ENCODE peak calls at places on chromosomes 16 and 17, in four cellular contexts. S is A549, M is K562, B is HepG2. G is an unnamed sample.

GRCh38 chr17:48505788-48506187 is 25.0 kb downstream of the HOXB1 start:
- DNase-seq in S (peak), M (peak), B (peak), G (no peak)

GRCh38 chr17:42200702-42201101 is 6.4 kb upstream of the GHDC start:
- DNase-seq in S (no peak), M (no peak), B (no peak), G (no peak)

GRCh38 chr16:980595-980854 is 1.0 kb upstream of the SOX8 start:
- DNase-seq in S (no peak), M (no peak), B (no peak), G (no peak)

GRCh38 chr17:77449908-77450741 is 309.4 kb downstream of the SEC14L1 start:
- DNase-seq in S (peak), M (peak), B (peak), G (peak)

GRCh38 chr17:15231851-15232516 is 33.1 kb downstream of the PMP22 start:
- DNase-seq in S (no peak), M (peak), B (no peak), G (no peak)

GRCh38 chr17:4476512-4477070 is 22.1 kb upstream of the SPNS2 start:
- DNase-seq in S (no peak), M (no peak), B (no peak), G (no peak)

GRCh38 chr16:27779719-27780161 is 229.8 kb downstream of the KATNIP start:
- DNase-seq in S (peak), M (peak), B (peak), G (peak)

GRCh38 chr17:6716736-6717135 is 3.6 kb upstream of the SLC13A5 start:
- DNase-seq in S (no peak), M (no peak), B (peak), G (no peak)

GRCh38 chr16:89198417-89199240 is 1.7 kb downstream of the SLC22A31 start:
- DNase-seq in S (no peak), M (no peak), B (no peak), G (no peak)

GRCh38 chr16:78478267-78478821 is 378.9 kb downstream of the WWOX start:
- DNase-seq in S (peak), M (no peak), B (no peak), G (peak)

GRCh38 chr17:9032151-9032550 is 10.8 kb downstream of the NTN1 start:
- DNase-seq in S (no peak), M (no peak), B (no peak), G (no peak)

GRCh38 chr16:49350265-49351103 is 23.1 kb upstream of the C16orf78 start:
- DNase-seq in S (peak), M (peak), B (peak), G (peak)

GRCh38 chr16:68197250-68197649 is 38.7 kb downstream of the ESRP2 start:
- DNase-seq in S (no peak), M (no peak), B (no peak), G (no peak)

GRCh38 chr17:4440690-4441686 is 7.2 kb downstream of the SPNS3 start:
- DNase-seq in S (no peak), M (no peak), B (no peak), G (no peak)

DNA sequence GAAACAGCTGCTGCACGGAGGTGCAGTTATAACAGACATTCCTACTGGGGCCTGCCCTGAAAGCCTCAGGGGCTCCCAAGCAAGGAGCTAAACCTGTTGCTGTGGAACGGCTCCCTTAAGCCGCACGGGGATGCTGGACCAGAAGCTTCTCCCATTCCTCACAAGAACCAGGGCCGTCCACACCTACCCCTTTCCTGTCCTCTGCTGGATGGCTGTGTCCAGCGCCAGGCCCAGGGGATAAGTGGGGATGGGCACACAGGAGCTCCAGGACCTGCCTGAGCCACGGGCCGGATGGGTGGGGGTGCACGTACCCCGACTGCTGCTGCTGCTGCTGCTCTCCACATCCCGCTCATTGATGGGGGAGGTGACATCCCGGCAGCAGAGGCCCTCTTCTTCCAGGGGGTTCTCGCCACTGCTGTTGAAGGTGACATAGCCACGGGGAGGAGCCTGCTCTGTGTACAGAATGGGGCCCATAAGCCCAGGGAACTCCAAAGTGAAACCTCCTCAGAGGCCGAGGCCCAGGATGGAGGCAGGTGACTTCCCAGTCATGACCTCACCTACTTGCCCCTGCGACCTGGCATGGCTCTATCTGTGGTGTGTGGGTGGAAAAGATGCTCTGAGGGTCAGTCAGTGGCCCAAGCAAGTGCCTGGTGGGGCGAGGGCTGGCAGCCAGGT is 8.6 kb downstream of the NUDT16L1 start:
- DNase-seq in S (no peak), M (no peak), B (no peak), G (no peak)
- TF ChIP-seq ESRRA in S (no peak), M (no peak), B (no peak), G (no peak)

GRCh38 chr17:1029196-1029911 is 32.4 kb downstream of the TIMM22 start:
- DNase-seq in S (no peak), M (no peak), B (no peak), G (no peak)
- TF ChIP-seq MAX in S (no peak), M (no peak), B (no peak), G (no peak)

DNA sequence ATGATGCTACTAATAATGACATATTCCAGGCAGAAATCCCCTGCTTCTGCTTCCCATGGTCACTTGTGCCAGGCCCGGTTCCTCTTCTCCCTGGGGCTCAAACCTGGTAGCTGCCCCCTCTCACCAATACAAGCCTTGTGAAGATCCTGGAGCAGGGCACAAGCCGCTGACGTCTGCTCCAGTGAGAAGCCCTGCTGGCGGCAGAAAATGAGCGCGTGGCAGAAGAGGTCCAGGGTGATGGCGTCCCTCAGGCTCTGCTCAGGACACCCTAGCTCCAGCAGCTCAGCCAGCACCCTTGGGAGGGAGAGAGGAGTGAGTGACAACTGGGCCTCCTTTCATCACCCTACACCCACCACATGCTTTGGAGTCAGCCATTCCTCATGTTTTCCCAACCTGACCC is 1.7 kb downstream of the CFAP119 start:
- DNase-seq in S (no peak), M (no peak), B (no peak), G (no peak)
- TF ChIP-seq NR3C1 in S (no peak), M (no peak), B (no peak), G (no peak)

GRCh38 chr16:22163806-22164205 is 1.5 kb downstream of the SDR42E2 start:
- DNase-seq in S (no peak), M (no peak), B (peak), G (no peak)
- TF ChIP-seq ESRRA in S (no peak), M (no peak), B (no peak), G (no peak)

GRCh38 chr17:39653662-39654331 is 11.4 kb upstream of the TCAP start:
- DNase-seq in S (peak), M (peak), B (peak), G (peak)

GRCh38 chr17:39650121-39650579 is 13.2 kb downstream of the STARD3 start:
- DNase-seq in S (no peak), M (peak), B (no peak), G (no peak)

GRCh38 chr17:39652635-39653315 is 12.4 kb upstream of the TCAP start:
- DNase-seq in S (no peak), M (no peak), B (peak), G (peak)

GRCh38 chr17:39653316-39653661 is 11.9 kb upstream of the TCAP start:
- DNase-seq in S (no peak), M (peak), B (no peak), G (no peak)

DNA sequence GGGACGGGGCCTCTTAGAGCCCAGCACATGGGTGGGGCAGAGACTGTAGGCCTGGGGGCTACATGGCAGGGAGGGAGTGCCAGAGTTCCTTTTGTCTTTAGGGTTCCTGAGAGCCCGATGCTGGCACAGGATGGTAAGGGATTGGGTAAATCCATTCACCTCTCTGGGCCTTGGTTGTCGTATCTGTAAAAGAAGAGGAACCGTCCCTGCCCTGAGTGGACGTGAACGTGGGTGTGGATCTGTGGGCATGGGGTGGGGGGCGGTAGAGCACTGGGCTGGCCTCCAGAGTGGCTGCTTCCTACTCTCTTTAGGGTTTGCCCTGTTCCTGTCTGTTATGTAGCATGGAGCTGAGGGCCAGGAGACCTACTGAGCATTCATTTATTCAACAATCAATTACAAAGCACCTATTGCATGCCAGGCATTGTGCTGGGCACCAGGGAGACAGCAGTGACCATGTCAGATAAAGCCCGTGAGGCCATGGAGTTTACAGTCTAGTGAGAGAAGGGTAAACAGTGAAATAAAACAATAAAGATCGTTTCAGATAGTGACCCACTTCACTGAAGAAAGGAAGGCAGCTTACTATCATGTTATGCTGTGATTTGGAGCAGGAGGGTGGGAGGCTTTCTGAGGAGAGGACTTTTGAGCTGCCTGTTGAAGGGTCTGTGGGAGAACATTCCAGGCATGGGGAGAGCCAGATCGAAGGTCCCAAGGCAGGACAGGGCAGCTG is 13.1 kb upstream of the TCAP start:
- DNase-seq in S (no peak), M (no peak), B (no peak), G (no peak)
- TF ChIP-seq MAX in S (no peak), M (no peak), B (no peak), G (no peak)

GRCh38 chr16:59535298-59535697 is 801.2 kb upstream of the GOT2 start:
- DNase-seq in S (no peak), M (no peak), B (no peak), G (no peak)
- TF ChIP-seq NR3C1 in S (no peak), M (no peak), B (no peak), G (no peak)

DNA sequence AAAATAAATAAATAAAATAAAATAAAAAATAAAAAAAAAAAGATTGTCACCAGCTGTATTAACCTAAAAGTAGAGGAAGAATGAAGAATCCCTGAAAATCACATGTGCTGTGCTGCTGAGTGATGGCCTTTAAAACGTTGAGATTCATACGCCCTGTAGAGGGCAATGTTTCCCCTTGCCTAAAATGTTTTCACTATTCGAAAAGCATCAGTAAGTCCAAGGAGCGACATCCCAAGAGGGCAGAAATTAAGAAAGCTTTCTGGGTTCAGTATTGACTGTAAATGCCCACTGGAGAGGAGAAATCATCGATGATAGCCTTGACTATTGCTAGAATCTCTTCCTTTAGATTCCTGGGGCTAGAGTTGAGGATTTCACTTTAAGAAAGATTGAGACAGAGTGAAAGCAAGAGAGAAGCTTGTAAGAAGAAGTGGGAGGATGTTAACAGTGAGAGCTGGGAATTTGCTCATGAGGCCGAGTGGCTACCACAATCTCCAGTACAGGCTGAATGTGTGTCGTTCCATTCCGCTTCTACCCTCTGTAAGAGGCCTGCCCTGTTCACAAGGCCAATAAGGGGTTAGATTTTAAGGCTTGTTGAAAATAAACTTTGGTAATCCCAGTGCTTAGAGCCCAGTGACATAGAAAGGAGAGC is 170.8 kb upstream of the FAM20A start:
- DNase-seq in S (peak), M (peak), B (peak), G (no peak)
- TF ChIP-seq ESRRA in S (no peak), M (no peak), B (no peak), G (no peak)

DNA sequence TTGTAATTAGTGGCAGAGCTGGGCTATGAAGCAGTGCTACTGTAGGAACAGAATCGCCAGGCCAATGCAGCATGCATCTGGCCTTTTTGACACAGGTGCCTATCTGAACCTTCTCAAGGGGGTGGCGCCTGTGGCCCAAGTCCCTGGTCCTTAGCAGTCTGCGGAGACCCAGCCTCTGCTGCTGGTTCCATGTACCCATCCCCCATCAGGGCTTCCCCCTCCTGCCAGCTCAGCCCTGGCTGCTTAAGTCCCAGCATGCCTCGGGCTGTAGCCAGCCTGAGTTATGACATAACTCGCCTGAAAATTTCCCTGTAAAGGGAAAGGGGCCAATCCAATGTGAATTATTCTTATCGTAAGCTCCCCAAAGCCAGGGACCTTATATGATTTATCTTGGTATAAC is 50.3 kb upstream of the HS3ST2 start:
- DNase-seq in S (no peak), M (no peak), B (no peak), G (peak)
- TF ChIP-seq MAX in S (no peak), M (no peak), B (no peak), G (no peak)

DNA sequence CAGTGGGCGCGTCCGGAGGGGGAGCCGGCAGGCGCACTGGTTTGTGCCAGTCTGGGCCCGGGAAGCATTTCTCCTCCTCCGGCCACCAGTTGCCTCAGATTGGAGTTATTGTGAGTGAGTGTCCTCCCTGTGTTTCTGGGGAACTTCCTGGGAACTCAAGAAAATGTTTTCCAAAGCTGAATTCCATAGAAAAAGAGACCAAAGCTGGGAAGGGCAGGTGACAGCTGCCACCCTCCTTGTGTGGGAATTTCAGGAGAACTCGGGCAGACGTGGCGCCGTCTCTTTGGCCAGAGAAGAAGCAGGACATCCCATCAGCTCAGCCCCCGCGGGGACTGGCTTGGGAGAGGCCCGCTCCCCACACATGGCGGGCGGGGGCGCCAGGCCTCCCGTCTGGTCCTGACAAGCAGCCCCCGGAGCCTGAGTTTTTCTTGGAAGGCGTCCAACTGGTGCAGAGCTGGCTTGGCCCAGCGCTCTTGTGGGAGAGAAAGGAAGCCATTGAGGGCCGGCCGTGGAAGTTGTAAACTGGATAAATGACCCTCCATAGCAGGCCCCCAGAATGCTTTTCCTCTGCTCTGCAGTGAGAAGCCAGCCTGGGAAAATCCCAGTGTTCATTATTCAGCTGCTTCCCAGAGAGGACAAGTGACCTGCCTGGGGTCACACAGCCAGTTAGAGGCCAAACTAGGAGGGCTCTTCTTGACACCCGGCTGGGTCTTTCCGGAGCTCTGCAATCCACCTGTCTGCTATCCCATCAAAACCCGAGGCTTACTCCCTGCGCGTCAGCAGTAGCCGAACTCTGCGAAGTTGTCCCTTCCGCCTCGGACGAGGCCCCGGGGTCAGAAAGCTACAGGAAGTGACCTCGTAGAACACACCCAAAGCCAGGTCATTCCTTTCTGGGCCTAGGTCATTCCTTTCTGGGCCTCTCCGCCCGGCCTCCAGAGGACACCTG is 39.2 kb upstream of the GSE1 start:
- DNase-seq in S (no peak), M (peak), B (no peak), G (no peak)
- TF ChIP-seq NR3C1 in S (no peak), M (no peak), B (no peak), G (no peak)

DNA sequence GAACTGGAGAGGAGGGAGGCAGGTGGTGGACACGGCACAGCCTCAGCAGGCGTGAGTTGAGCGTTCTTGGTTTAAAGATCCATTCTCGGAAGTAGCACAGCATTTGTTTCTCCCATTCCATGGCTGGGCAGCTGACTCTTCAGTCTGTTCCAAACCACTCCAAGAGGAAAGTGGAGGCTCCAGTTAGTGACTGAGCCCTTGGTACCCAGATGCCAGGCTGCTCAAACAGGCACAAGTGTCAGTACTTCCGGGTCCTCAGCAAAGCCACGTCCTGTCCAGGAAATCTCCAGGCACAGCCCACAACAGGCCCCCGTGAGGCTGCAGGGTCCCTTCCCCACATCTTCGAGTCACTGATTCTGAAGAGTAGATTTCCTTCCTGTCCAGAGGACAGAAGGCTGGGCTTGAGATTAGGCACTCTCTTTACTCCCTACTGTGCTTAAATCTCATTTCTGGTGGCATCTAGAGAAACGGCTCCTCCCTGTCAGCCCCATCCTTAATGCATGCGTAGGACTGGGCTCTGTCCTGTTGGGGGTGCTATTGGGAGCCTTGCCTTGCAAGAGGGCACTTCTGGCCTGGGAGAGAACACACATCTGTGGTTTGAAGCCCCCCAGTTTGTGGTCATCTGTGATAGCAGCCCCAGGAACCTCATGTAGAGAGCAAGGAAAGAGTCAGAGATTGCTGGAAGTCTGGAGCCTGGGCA is 39.7 kb upstream of the NAT9 start:
- DNase-seq in S (no peak), M (peak), B (no peak), G (peak)
- TF ChIP-seq ESRRA in S (no peak), M (no peak), B (no peak), G (no peak)

G was measured in WTC11.